ENCODE peak calls at places on chromosomes 3 and 15, in ten cellular contexts. Y is H9, F is fibroblast of lung, T is IMR-90, Q is mesenchymal stem cell, O is mesendoderm, B is PC-3, I is neural progenitor cell, K is GM23248, A is GM23338. U is an unnamed sample. For H3K27me3, the result is how much of the 10 kb centered on the place peaks cover.

GRCh38 chr3:20682573-20682972 is 496.6 kb upstream of the SGO1 start:
- DNase-seq in F (no peak), B (no peak), T (no peak), Y (no peak), I (no peak), Q (no peak), K (no peak), A (peak), O (peak), U (no peak)

GRCh38 chr3:112763258-112763657 is 83.4 kb downstream of the CD200R1L start:
- DNase-seq in F (no peak), K (no peak), Q (no peak), O (no peak), A (no peak), B (no peak), Y (no peak), I (no peak), T (no peak), U (no peak)

GRCh38 chr3:118882353-118882947 is 152.2 kb downstream of the IGSF11 start:
- DNase-seq in F (peak), I (peak), B (peak), O (peak), K (peak), A (peak), Y (peak), T (peak), Q (peak), U (peak)

GRCh38 chr15:73926191-73927002 is at the start of gene LOXL1:
- DNase-seq in Q (peak), O (peak), T (peak), I (peak), K (peak), Y (peak), B (peak), F (peak), A (peak), U (peak)

GRCh38 chr15:41983221-41983620 is 10.9 kb upstream of the EHD4 start:
- DNase-seq in I (no peak), O (no peak), A (peak), F (no peak), K (no peak), Y (no peak), B (no peak), Q (no peak), T (no peak), U (no peak)

GRCh38 chr3:15345608-15346137 is 13.3 kb upstream of the SH3BP5 start:
- DNase-seq in O (no peak), Y (no peak), A (no peak), T (no peak), F (no peak), B (no peak), K (peak), Q (no peak), I (no peak), U (no peak)

GRCh38 chr15:91896656-91897055 is 43.1 kb downstream of the SLCO3A1 start:
- DNase-seq in A (no peak), Q (no peak), F (no peak), I (no peak), B (no peak), T (no peak), K (no peak), O (no peak), Y (no peak), U (no peak)

GRCh38 chr3:38458796-38459498 is 5.3 kb downstream of the ACVR2B start:
- DNase-seq in O (no peak), T (peak), A (no peak), K (no peak), B (peak), Q (no peak), I (no peak), F (peak), Y (no peak), U (no peak)

GRCh38 chr3:111809196-111809595 is 49.9 kb upstream of the PHLDB2 start:
- DNase-seq in O (no peak), B (no peak), F (peak), T (peak), Q (peak), A (no peak), Y (no peak), K (peak), I (no peak), U (no peak)

GRCh38 chr3:17775073-17775472 is 32.6 kb upstream of the TBC1D5 start:
- DNase-seq in Q (no peak), I (no peak), B (no peak), A (no peak), K (no peak), F (no peak), T (no peak), Y (no peak), O (no peak), U (no peak)

GRCh38 chr3:185728630-185729334 is 96.1 kb downstream of the IGF2BP2 start:
- DNase-seq in F (no peak), B (no peak), T (no peak), K (peak), Y (no peak), Q (peak), A (no peak), I (no peak), O (no peak), U (no peak)

GRCh38 chr3:14410501-14411165 is 8.2 kb downstream of the SLC6A6 start:
- DNase-seq in I (no peak), K (peak), Y (no peak), O (peak), F (peak), Q (peak), A (no peak), B (peak), T (peak), U (no peak)

GRCh38 chr3:149528344-149528657 is 53.8 kb downstream of the TM4SF4 start:
- DNase-seq in Q (no peak), I (no peak), O (no peak), T (no peak), Y (no peak), B (no peak), F (no peak), A (no peak), K (no peak), U (no peak)

GRCh38 chr15:55526559-55527036 is 18.6 kb upstream of the DNAAF4 start:
- DNase-seq in O (peak), I (peak), Q (peak), T (peak), B (peak), K (peak), Y (peak), F (peak), A (peak), U (peak)
- H3K4me2 ChIP-seq in O (no peak), I (no peak), Q (no peak), T (no peak), B (no peak), K (no peak), Y (no peak), F (no peak), A (no peak), U (no peak)

GRCh38 chr3:31319332-31319731 is 213.4 kb upstream of the STT3B start:
- DNase-seq in A (no peak), Y (no peak), F (no peak), O (no peak), I (no peak), T (no peak), B (no peak), Q (no peak), K (no peak), U (no peak)

GRCh38 chr3:31321620-31322019 is 211.1 kb upstream of the STT3B start:
- DNase-seq in O (no peak), K (no peak), T (no peak), Y (no peak), B (no peak), A (no peak), I (no peak), Q (no peak), F (no peak), U (no peak)
- H3K27me3 ChIP-seq in O (under half), K (under half), T (under half), Y (under half), B (under half), A (under half), I (under half), Q (under half), F (under half), U (under half)

GRCh38 chr3:62823461-62824050 is 51.7 kb downstream of the CADPS start:
- DNase-seq in K (no peak), Q (no peak), F (no peak), T (no peak), A (no peak), O (no peak), Y (no peak), B (no peak), I (peak), U (no peak)
- H3K27ac ChIP-seq in K (no peak), Q (no peak), F (no peak), T (no peak), A (no peak), O (no peak), Y (no peak), B (no peak), I (peak), U (no peak)

GRCh38 chr15:69807752-69808151 is 290.0 kb downstream of the TLE3 start:
- DNase-seq in Y (no peak), K (peak), A (no peak), F (peak), Q (peak), I (no peak), O (no peak), T (peak), B (peak), U (peak)
- H3K4me2 ChIP-seq in Y (no peak), K (no peak), A (no peak), F (no peak), Q (no peak), I (no peak), O (no peak), T (no peak), B (no peak), U (no peak)

U was measured in hepatocyte.